ENCODE peak calls at places on chromosomes 16 and 17, in ten cellular contexts. J is left lung, U is transverse colon, B is stomach, Q is ascending aorta, D is LNCaP clone FGC, E is AG04449, T is mucosa of descending colon, C is tibial nerve, O is tibial artery. X is an unnamed sample.
A peak's percentile ranks its signal among the peaks of the same experiment; 100 is the strongest.

GRCh38 chr17:35801583-35802224 is 6.3 kb upstream of the MMP28 start:
- DNase-seq in O (peak; percentile 83), J (no peak), U (peak; percentile 81), T (peak; percentile 85), B (peak; percentile 72), Q (peak; percentile 80), E (no peak), C (peak; percentile 61), D (peak; percentile 72), X (peak; percentile 87)

GRCh38 chr17:62703269-62703775 is 75.9 kb downstream of the MRC2 start:
- DNase-seq in T (no peak), U (no peak), D (no peak), J (peak; percentile 61), O (peak; percentile 69), Q (peak; percentile 83), C (no peak), E (no peak), B (peak; percentile 73), X (no peak)

GRCh38 chr17:31780436-31780835 is 78.6 kb downstream of the COPRS start:
- DNase-seq in T (no peak), J (no peak), D (no peak), B (no peak), Q (no peak), C (no peak), O (no peak), U (no peak), E (no peak), X (no peak)

GRCh38 chr16:15552507-15552906 is 90.4 kb downstream of the MARF1 start:
- DNase-seq in J (no peak), D (no peak), Q (no peak), T (no peak), E (no peak), O (no peak), C (no peak), U (no peak), B (no peak), X (no peak)

GRCh38 chr16:2686912-2687507 is 4.7 kb downstream of the KCTD5 start:
- DNase-seq in J (peak; percentile 83), D (no peak), T (peak; percentile 79), O (peak; percentile 76), E (no peak), U (peak; percentile 66), B (peak; percentile 45), Q (no peak), C (no peak), X (no peak)

GRCh38 chr16:56221995-56222394 is 30.7 kb downstream of the GNAO1 start:
- DNase-seq in J (no peak), U (no peak), Q (no peak), T (no peak), E (no peak), D (no peak), O (no peak), B (no peak), C (no peak), X (no peak)

GRCh38 chr16:84885024-84885910 is 65.5 kb downstream of the CRISPLD2 start:
- DNase-seq in B (no peak), C (peak; percentile 31), U (no peak), O (no peak), Q (no peak), D (no peak), J (no peak), E (no peak), T (peak; percentile 28), X (peak; percentile 47)

GRCh38 chr17:50932584-50932901 is 66.4 kb upstream of the TOB1 start:
- DNase-seq in Q (no peak), T (no peak), O (no peak), E (no peak), U (no peak), J (no peak), C (no peak), D (no peak), B (no peak), X (no peak)

GRCh38 chr16:9992441-9992840 is 189.8 kb downstream of the GRIN2A start:
- DNase-seq in B (no peak), D (no peak), U (no peak), J (no peak), T (no peak), E (no peak), O (no peak), Q (no peak), C (no peak), X (no peak)

DNA sequence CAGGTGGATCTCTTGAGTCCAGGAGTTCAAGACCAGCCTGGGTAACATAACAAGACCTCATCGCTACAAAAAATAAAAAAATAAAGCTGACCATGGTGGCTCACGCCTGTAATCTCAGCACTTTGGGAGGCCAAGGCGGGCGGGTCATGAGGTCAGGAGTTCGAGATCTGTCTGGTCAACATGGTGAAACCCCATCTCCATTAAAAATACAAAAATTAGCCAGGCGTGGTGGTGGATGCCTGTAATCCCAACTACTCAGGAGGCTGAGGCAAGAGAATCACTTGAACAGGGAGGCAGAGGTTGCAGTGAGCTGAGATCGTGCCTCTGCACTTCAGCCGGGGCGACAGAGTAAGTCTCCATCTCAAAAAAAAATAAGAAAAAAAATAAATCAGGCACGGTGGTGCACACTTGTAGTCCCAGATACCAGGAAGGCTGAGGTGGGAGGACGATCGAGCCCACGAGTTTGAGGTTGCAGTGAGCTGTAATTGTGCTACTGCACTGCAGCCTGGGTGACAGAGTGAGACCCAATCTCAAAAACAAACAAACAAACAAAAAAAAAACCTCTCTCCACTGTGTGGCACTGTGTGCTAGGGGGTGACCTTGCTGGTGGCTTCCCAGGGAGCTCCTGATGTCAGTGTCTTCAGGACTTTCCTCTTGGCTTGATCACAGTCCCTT is 19.8 kb upstream of the MAPK3 start:
- DNase-seq in O (no peak), J (no peak), B (no peak), D (no peak), U (no peak), E (no peak), C (no peak), T (no peak), Q (no peak), X (no peak)
- TF ChIP-seq CTCF in O (no peak), J (no peak), B (no peak), D (peak; percentile 23), U (peak; percentile 9), E (no peak), C (no peak), T (no peak), Q (no peak), X (no peak)

GRCh38 chr16:12538667-12539081 is 265.0 kb downstream of the CPPED1 start:
- DNase-seq in U (no peak), O (no peak), J (no peak), D (no peak), T (no peak), C (no peak), Q (no peak), B (no peak), E (no peak), X (no peak)
- H3K4me3 ChIP-seq in U (no peak overlapping the region), O (no peak overlapping the region), J (no peak overlapping the region), D (no peak overlapping the region), T (no peak overlapping the region), C (no peak overlapping the region), Q (no peak overlapping the region), B (no peak overlapping the region), E (no peak overlapping the region), X (no peak overlapping the region)

GRCh38 chr16:7313170-7313569 is 19.5 kb upstream of the RBFOX1 start:
- DNase-seq in E (no peak), B (no peak), C (peak; percentile 7), Q (no peak), D (no peak), T (no peak), O (no peak), J (no peak), U (no peak), X (no peak)
- TF ChIP-seq CTCF in E (no peak), B (peak; percentile 27), C (no peak), Q (no peak), D (peak; percentile 32), T (no peak), O (no peak), J (no peak), U (peak; percentile 11), X (no peak)

GRCh38 chr16:27169511-27170071 is 33.7 kb upstream of the KDM8 start:
- DNase-seq in B (peak; percentile 40), Q (no peak), D (peak; percentile 7), O (no peak), U (peak; percentile 28), C (no peak), T (no peak), J (peak; percentile 41), E (peak; percentile 72), X (peak; percentile 81)
- H3K4me3 ChIP-seq in B (no peak overlapping the region), Q (no peak overlapping the region), D (no peak overlapping the region), O (no peak overlapping the region), U (no peak overlapping the region), C (no peak overlapping the region), T (no peak overlapping the region), J (no peak overlapping the region), E (no peak overlapping the region), X (no peak overlapping the region)

GRCh38 chr16:55035037-55035436 is 104.4 kb downstream of the IRX5 start:
- DNase-seq in D (no peak), C (no peak), O (peak; percentile 40), U (no peak), E (no peak), B (peak; percentile 32), Q (peak; percentile 59), T (no peak), J (no peak), X (no peak)
- TF ChIP-seq CTCF in D (peak; percentile 70), C (no peak), O (no peak), U (no peak), E (peak; percentile 35), B (peak; percentile 12), Q (no peak), T (no peak), J (no peak), X (peak; percentile 26)

DNA sequence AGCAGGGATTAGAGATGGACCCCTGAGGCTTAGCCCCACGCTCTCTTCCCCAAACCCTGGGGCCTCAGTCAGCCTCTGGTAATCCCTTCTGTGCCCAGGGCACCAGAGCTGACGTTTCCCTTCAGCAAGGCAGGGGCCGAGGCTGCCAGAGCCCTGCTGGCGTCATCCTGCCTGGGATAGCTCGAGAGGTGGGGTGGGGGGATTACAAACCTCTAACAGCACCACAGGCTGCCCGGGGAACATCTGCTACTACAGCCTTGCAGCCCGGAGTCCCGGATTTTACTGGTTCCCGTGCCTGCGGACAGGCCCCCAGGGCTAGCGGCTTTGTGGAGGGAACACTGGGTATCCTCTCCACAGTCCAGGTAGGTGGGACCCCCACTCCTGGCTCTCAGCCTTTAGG is at the start of gene AANAT:
- DNase-seq in C (no peak), Q (no peak), E (no peak), D (no peak), U (no peak), B (no peak), T (peak; percentile 38), O (no peak), J (no peak), X (no peak)
- H3K4me3 ChIP-seq in C (no peak within 1 kb of the TSS), Q (no peak within 1 kb of the TSS), E (no peak within 1 kb of the TSS), D (no peak within 1 kb of the TSS), U (no peak within 1 kb of the TSS), B (no peak within 1 kb of the TSS), T (no peak within 1 kb of the TSS), O (no peak within 1 kb of the TSS), J (no peak within 1 kb of the TSS), X (no peak within 1 kb of the TSS)

X was measured in fibroblast of pulmonary artery.